ENCODE peak calls at places on chromosomes 2 and 18, in nine cellular contexts. Z, S, D, T, K, P, M, E and L are unnamed samples.

GRCh38 chr2:68925298-68925885 is 27.3 kb downstream of the GKN2 start:
- DNase-seq in Z (no peak), S (no peak), D (peak), T (peak), K (no peak), P (peak), M (peak), E (peak), L (no peak)

GRCh38 chr2:226835420-226835795 is 446 bp upstream of the RHBDD1 start:
- DNase-seq in Z (no peak), S (no peak), D (no peak), T (no peak), K (peak), P (peak), M (no peak), E (peak), L (no peak)

GRCh38 chr2:239288951-239289481 is 111.8 kb downstream of the HDAC4 start:
- DNase-seq in Z (no peak), S (no peak), D (no peak), T (no peak), K (peak), P (no peak), M (peak), E (no peak), L (no peak)

GRCh38 chr2:231890896-231891513 is 35.2 kb downstream of the NPPC start:
- DNase-seq in Z (no peak), S (no peak), D (no peak), T (peak), K (peak), P (no peak), M (no peak), E (no peak), L (no peak)

GRCh38 chr18:47248610-47249343 is 2.7 kb downstream of the SKOR2 start:
- DNase-seq in Z (no peak), S (no peak), D (no peak), T (no peak), K (no peak), P (no peak), M (peak), E (no peak), L (no peak)

GRCh38 chr18:59197636-59198035 is 22.3 kb upstream of the GRP start:
- DNase-seq in Z (no peak), S (no peak), D (no peak), T (no peak), K (no peak), P (no peak), M (no peak), E (no peak), L (no peak)

GRCh38 chr18:39462436-39462835 is 1896.8 kb upstream of the CELF4 start:
- DNase-seq in Z (no peak), S (no peak), D (no peak), T (no peak), K (no peak), P (no peak), M (no peak), E (peak), L (no peak)

GRCh38 chr18:60966876-60967275 is 366.4 kb upstream of the CDH20 start:
- DNase-seq in Z (no peak), S (no peak), D (no peak), T (no peak), K (no peak), P (no peak), M (no peak), E (no peak), L (no peak)

GRCh38 chr18:53785811-53786210 is 438.7 kb downstream of the MBD2 start:
- DNase-seq in Z (no peak), S (no peak), D (no peak), T (no peak), K (no peak), P (no peak), M (no peak), E (no peak), L (no peak)

GRCh38 chr2:197661626-197662025 is 13.8 kb downstream of the RFTN2 start:
- DNase-seq in Z (no peak), S (no peak), D (no peak), T (no peak), K (no peak), P (no peak), M (no peak), E (no peak), L (no peak)

GRCh38 chr2:44602446-44602845 is 240.7 kb downstream of the CAMKMT start:
- DNase-seq in Z (no peak), S (no peak), D (no peak), T (no peak), K (no peak), P (no peak), M (no peak), E (no peak), L (no peak)

GRCh38 chr18:22609642-22610041 is 191.9 kb upstream of the CTAGE1 start:
- DNase-seq in Z (no peak), S (peak), D (no peak), T (no peak), K (peak), P (peak), M (peak), E (no peak), L (peak)

GRCh38 chr2:62196278-62196901 is 475 bp downstream of the B3GNT2 start:
- DNase-seq in Z (no peak), S (peak), D (peak), T (no peak), K (peak), P (peak), M (peak), E (no peak), L (peak)

GRCh38 chr2:120221616-120222015 is 1.6 kb downstream of the TMEM185B start:
- DNase-seq in Z (no peak), S (no peak), D (no peak), T (no peak), K (peak), P (no peak), M (no peak), E (no peak), L (no peak)

GRCh38 chr2:14944562-14945346 is 312.2 kb downstream of the LRATD1 start:
- DNase-seq in Z (no peak), S (no peak), D (no peak), T (peak), K (no peak), P (no peak), M (peak), E (peak), L (peak)

GRCh38 chr2:213317929-213318328 is 33.7 kb downstream of the SPAG16 start:
- DNase-seq in Z (peak), S (no peak), D (no peak), T (no peak), K (no peak), P (no peak), M (no peak), E (peak), L (no peak)

GRCh38 chr18:9877655-9878014 is 8.1 kb upstream of the TXNDC2 start:
- DNase-seq in Z (no peak), S (no peak), D (no peak), T (no peak), K (no peak), P (no peak), M (no peak), E (no peak), L (no peak)

GRCh38 chr18:56815926-56816325 is 164.8 kb downstream of the WDR7 start:
- DNase-seq in Z (no peak), S (no peak), D (no peak), T (no peak), K (no peak), P (peak), M (peak), E (no peak), L (no peak)

GRCh38 chr2:136072616-136073015 is 45.3 kb downstream of the CXCR4 start:
- DNase-seq in Z (no peak), S (no peak), D (no peak), T (no peak), K (no peak), P (no peak), M (no peak), E (no peak), L (no peak)

GRCh38 chr2:219542931-219543595 is 546 bp downstream of the CHPF start:
- DNase-seq in Z (no peak), S (no peak), D (no peak), T (no peak), K (no peak), P (peak), M (peak), E (peak), L (peak)

GRCh38 chr2:189901664-189902063 is 117.4 kb downstream of the PMS1 start:
- DNase-seq in Z (no peak), S (no peak), D (no peak), T (no peak), K (no peak), P (no peak), M (no peak), E (no peak), L (no peak)

GRCh38 chr2:151678849-151679248 is 55.4 kb downstream of the NEB start:
- DNase-seq in Z (no peak), S (no peak), D (no peak), T (no peak), K (no peak), P (no peak), M (no peak), E (no peak), L (no peak)

GRCh38 chr18:13371689-13372404 is 153.3 kb downstream of the LDLRAD4 start:
- DNase-seq in Z (no peak), S (no peak), D (no peak), T (no peak), K (no peak), P (no peak), M (no peak), E (no peak), L (peak)

GRCh38 chr18:23627964-23628363 is 34.7 kb downstream of the ANKRD29 start:
- DNase-seq in Z (no peak), S (no peak), D (no peak), T (no peak), K (no peak), P (no peak), M (no peak), E (no peak), L (no peak)

GRCh38 chr2:241901018-241901380 is 31.5 kb downstream of the RTP5 start:
- DNase-seq in Z (no peak), S (no peak), D (no peak), T (no peak), K (peak), P (no peak), M (peak), E (no peak), L (peak)

GRCh38 chr2:181070119-181070833 is 89.9 kb downstream of the UBE2E3 start:
- DNase-seq in Z (no peak), S (no peak), D (no peak), T (no peak), K (no peak), P (peak), M (no peak), E (peak), L (no peak)

GRCh38 chr2:10906926-10907479 is 4.7 kb upstream of the KCNF1 start:
- DNase-seq in Z (no peak), S (no peak), D (no peak), T (no peak), K (no peak), P (no peak), M (no peak), E (no peak), L (no peak)

GRCh38 chr2:98518106-98518505 is 73.4 kb downstream of the INPP4A start:
- DNase-seq in Z (no peak), S (no peak), D (peak), T (no peak), K (no peak), P (no peak), M (peak), E (no peak), L (no peak)

GRCh38 chr2:29950432-29950943 is 29.1 kb upstream of the ALK start:
- DNase-seq in Z (no peak), S (no peak), D (no peak), T (no peak), K (no peak), P (no peak), M (peak), E (no peak), L (no peak)

GRCh38 chr2:217970206-217970605 is 32.6 kb downstream of the TNS1 start:
- DNase-seq in Z (no peak), S (no peak), D (no peak), T (no peak), K (no peak), P (no peak), M (no peak), E (no peak), L (no peak)

GRCh38 chr2:58215429-58215828 is 25.7 kb downstream of the FANCL start:
- DNase-seq in Z (no peak), S (no peak), D (no peak), T (no peak), K (no peak), P (no peak), M (no peak), E (no peak), L (no peak)

GRCh38 chr18:57882465-57882864 is 79.3 kb upstream of the ATP8B1 start:
- DNase-seq in Z (no peak), S (no peak), D (no peak), T (no peak), K (no peak), P (no peak), M (no peak), E (no peak), L (no peak)

GRCh38 chr2:55519908-55520885 is 679 bp downstream of the CFAP36 start:
- DNase-seq in Z (no peak), S (no peak), D (peak), T (peak), K (no peak), P (peak), M (peak), E (peak), L (peak)

GRCh38 chr2:120642646-120643045 is 93.0 kb upstream of the GLI2 start:
- DNase-seq in Z (no peak), S (no peak), D (no peak), T (no peak), K (no peak), P (no peak), M (no peak), E (no peak), L (no peak)